ENCODE peak calls at places on chromosomes 4 and X, in six cellular contexts. W is neuronal stem cell, M is H9, N is mesenchymal stem cell, A is mesendoderm, S is IMR-90. Q is an unnamed sample.

GRCh38 chr4:137819964-137820383 is 287.7 kb upstream of the PCDH18 start:
- DNase-seq in W (peak), M (peak), N (peak), A (peak), S (peak), Q (peak)

GRCh38 chr4:40121515-40121914 is 64.9 kb downstream of the N4BP2 start:
- DNase-seq in W (no peak), M (no peak), N (peak), A (peak), S (peak), Q (no peak)

GRCh38 chr4:88276952-88277710 is 7.2 kb downstream of the PPM1K start:
- DNase-seq in W (no peak), M (no peak), N (no peak), A (peak), S (no peak), Q (no peak)

GRCh38 chr4:163755013-163755412 is 260.5 kb downstream of the TMA16 start:
- DNase-seq in W (no peak), M (no peak), N (peak), A (peak), S (peak), Q (no peak)

GRCh38 chrX:75301060-75301459 is 27.2 kb downstream of the UPRT start:
- DNase-seq in W (no peak), M (no peak), N (peak), A (no peak), S (peak), Q (no peak)

GRCh38 chr4:105714071-105714521 is 5.5 kb downstream of the GSTCD start:
- DNase-seq in W (no peak), M (no peak), N (no peak), A (no peak), S (no peak), Q (no peak)

GRCh38 chr4:100076753-100077152 is 113.5 kb downstream of the DDIT4L start:
- DNase-seq in W (no peak), M (no peak), N (no peak), A (peak), S (peak), Q (no peak)

GRCh38 chr4:83646538-83646937 is 110.6 kb downstream of the GPAT3 start:
- DNase-seq in W (no peak), M (no peak), N (no peak), A (no peak), S (no peak), Q (no peak)

GRCh38 chrX:1587161-1587560 is 4.2 kb upstream of the AKAP17A start:
- DNase-seq in W (no peak), M (no peak), N (no peak), A (no peak), S (no peak), Q (peak)

GRCh38 chr4:88802585-88803285 is 105.1 kb upstream of the NAP1L5 start:
- DNase-seq in W (no peak), M (no peak), N (peak), A (no peak), S (peak), Q (no peak)

GRCh38 chr4:165867961-165868360 is 5.1 kb upstream of the TLL1 start:
- DNase-seq in W (no peak), M (no peak), N (no peak), A (no peak), S (no peak), Q (no peak)

GRCh38 chrX:128816919-128817318 is 706.4 kb downstream of the SMARCA1 start:
- DNase-seq in W (no peak), M (peak), N (no peak), A (peak), S (no peak), Q (no peak)

GRCh38 chr4:33386761-33387160 is 2666.6 kb downstream of the PCDH7 start:
- DNase-seq in W (no peak), M (no peak), N (no peak), A (peak), S (no peak), Q (no peak)

GRCh38 chr4:64156253-64156652 is 253.0 kb downstream of the TECRL start:
- DNase-seq in W (no peak), M (no peak), N (no peak), A (no peak), S (no peak), Q (no peak)

GRCh38 chr4:159296061-159296460 is 193.2 kb downstream of the RAPGEF2 start:
- DNase-seq in W (no peak), M (no peak), N (peak), A (no peak), S (peak), Q (no peak)

GRCh38 chr4:184805462-184806245 is 20.1 kb downstream of the ACSL1 start:
- DNase-seq in W (no peak), M (peak), N (no peak), A (no peak), S (no peak), Q (no peak)

GRCh38 chrX:254630-255215 is 26.5 kb upstream of the PLCXD1 start:
- DNase-seq in W (no peak), M (no peak), N (no peak), A (no peak), S (no peak), Q (no peak)

GRCh38 chr4:11496313-11496956 is 67.7 kb upstream of the HS3ST1 start:
- DNase-seq in W (no peak), M (no peak), N (no peak), A (peak), S (peak), Q (no peak)

GRCh38 chrX:154013614-154014360 is 5.9 kb downstream of the IRAK1 start:
- DNase-seq in W (peak), M (peak), N (peak), A (peak), S (peak), Q (no peak)

GRCh38 chr4:135777386-135777785 is 1575.8 kb upstream of the PABPC4L start:
- DNase-seq in W (no peak), M (no peak), N (no peak), A (no peak), S (no peak), Q (no peak)

GRCh38 chr4:121669163-121669550 is 27.6 kb downstream of the ANXA5 start:
- DNase-seq in W (no peak), M (no peak), N (peak), A (no peak), S (peak), Q (no peak)

DNA sequence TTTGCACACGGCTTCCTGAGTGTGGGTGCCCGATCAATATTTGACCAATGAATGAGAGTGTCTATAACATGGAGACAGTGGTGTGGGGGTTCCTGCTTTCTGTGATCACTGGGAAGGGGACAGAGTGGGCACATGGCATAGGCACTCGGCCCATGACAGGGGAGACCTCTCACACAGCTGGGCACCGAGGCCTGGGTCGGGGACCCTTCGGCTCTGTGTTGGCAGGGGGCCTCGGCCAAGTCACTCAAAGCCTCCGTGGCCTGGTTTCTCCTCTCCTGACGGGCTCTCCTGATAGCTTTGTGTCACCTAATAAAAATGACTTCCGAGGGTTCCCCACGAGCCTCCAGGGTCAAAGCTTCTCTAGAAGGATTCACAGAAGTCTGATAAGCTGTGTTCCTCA is 43.9 kb upstream of the PSAPL1 start:
- DNase-seq in W (no peak), M (no peak), N (no peak), A (no peak), S (no peak), Q (no peak)
- H2BK15ac ChIP-seq in W (no peak), M (no peak), N (no peak), A (no peak), S (no peak), Q (no peak)

GRCh38 chr4:25377572-25377882 is 464 bp downstream of the ANAPC4 start:
- DNase-seq in W (no peak), M (no peak), N (no peak), A (no peak), S (no peak), Q (no peak)

GRCh38 chr4:25378130-25378743 is 1.2 kb downstream of the ANAPC4 start:
- DNase-seq in W (no peak), M (no peak), N (no peak), A (no peak), S (no peak), Q (no peak)

GRCh38 chr4:25379591-25379990 is 2.5 kb downstream of the ANAPC4 start:
- DNase-seq in W (no peak), M (no peak), N (no peak), A (no peak), S (no peak), Q (no peak)

DNA sequence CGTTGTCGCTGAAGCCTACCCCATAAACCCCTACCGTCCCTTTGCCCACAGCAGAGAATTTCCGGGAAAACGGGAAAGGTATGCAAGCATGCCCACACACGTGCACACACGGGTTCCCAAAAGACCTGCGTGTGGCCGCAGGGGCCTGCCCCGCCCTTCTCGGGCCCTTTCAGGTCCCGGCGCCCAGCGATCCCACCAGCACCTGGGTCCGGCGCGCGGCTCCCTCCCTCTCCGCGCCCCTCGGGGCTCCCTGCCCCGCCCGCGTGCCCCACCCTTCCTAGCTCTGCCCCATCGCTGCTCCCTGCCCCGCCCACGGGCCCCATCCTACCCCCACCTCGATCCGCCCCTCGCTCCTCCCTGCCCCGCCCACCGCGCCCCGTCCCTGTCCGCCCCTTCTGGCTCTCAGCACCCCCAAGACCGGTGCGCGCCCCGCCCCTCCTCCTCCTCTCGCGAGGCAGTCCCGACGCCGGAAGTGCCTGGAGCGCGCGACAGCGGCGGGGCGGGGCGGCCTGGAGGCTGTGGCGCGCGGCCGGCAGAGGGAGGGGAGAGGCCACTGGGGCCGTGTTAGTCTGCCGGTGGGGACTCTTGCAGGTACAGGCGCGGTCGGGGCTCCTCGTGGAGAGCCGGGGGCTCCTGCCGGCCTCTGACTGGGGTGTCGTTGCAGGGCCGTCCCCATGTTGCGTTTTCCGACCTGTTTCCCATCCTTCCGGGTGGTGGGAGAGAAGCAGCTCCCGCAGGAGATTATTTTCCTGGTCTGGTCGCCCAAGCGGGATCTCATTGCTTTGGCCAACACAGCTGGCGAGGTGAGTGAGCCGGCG is at the start of gene ANAPC4:
- DNase-seq in W (peak), M (peak), N (peak), A (peak), S (peak), Q (peak)
- H4K8ac ChIP-seq in W (no peak), M (no peak), N (peak), A (peak), S (peak), Q (peak)

GRCh38 chr4:147831452-147832192 is 99.7 kb downstream of the ARHGAP10 start:
- DNase-seq in W (no peak), M (no peak), N (peak), A (peak), S (peak), Q (no peak)
- H2BK15ac ChIP-seq in W (no peak), M (no peak), N (peak), A (no peak), S (peak), Q (no peak)

GRCh38 chr4:119070301-119070700 is 65.3 kb upstream of the MYOZ2 start:
- DNase-seq in W (no peak), M (no peak), N (no peak), A (no peak), S (no peak), Q (no peak)
- H4K8ac ChIP-seq in W (no peak), M (no peak), N (no peak), A (no peak), S (no peak), Q (no peak)

GRCh38 chr4:109755656-109756055 is 25.8 kb upstream of the PLA2G12A start:
- DNase-seq in W (no peak), M (no peak), N (no peak), A (no peak), S (no peak), Q (no peak)

GRCh38 chr4:109764376-109764775 is 34.5 kb upstream of the PLA2G12A start:
- DNase-seq in W (no peak), M (no peak), N (no peak), A (no peak), S (no peak), Q (no peak)

GRCh38 chr4:109764785-109765419 is 35.0 kb upstream of the PLA2G12A start:
- DNase-seq in W (no peak), M (no peak), N (no peak), A (no peak), S (no peak), Q (no peak)

GRCh38 chr4:109760682-109761081 is 30.8 kb upstream of the PLA2G12A start:
- DNase-seq in W (no peak), M (no peak), N (no peak), A (no peak), S (no peak), Q (no peak)
- H2BK15ac ChIP-seq in W (no peak), M (no peak), N (no peak), A (no peak), S (no peak), Q (no peak)

GRCh38 chr4:68906238-68907137 is 45.1 kb downstream of the UGT2A3 start:
- DNase-seq in W (peak), M (peak), N (no peak), A (peak), S (no peak), Q (peak)
- H4K8ac ChIP-seq in W (no peak), M (peak), N (peak), A (no peak), S (no peak), Q (peak)

DNA sequence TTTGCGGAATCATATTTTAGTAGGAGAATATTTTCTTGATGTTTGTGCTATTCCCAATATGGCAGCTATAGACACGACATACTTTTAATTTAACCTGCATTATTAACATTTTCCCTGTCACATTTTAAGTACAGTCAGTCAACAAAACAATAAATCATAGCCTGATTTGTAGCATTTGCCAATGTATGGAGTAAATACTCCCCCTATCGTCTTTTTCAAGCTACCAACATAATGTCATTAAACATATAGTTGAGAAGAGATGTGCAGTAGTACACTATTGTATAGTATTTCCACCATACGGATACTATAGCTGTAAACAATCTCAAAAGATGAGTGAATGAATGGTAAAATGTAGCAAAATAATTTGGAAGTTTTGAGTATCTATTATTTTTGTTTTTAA is 303.7 kb upstream of the MAGEB2 start:
- DNase-seq in W (no peak), M (no peak), N (no peak), A (no peak), S (no peak), Q (no peak)
- H2BK15ac ChIP-seq in W (no peak), M (no peak), N (no peak), A (no peak), S (no peak), Q (no peak)

Q was measured in H1.